ENCODE peak calls at places on chromosomes 5 and 9, in five cellular contexts. One of them, this sample, is unnamed.

GRCh38 chr5:17989567-17989966 is 355.3 kb downstream of the TAF11L14 start:
- DNase-seq in ovary: no peak
- DNase-seq in IMR-90: no peak
- DNase-seq in neural progenitor cell: no peak
- DNase-seq in astrocyte: no peak
- DNase-seq in this sample: no peak

GRCh38 chr5:24135536-24135935 is 509.2 kb downstream of the CDH10 start:
- DNase-seq in ovary: no peak
- DNase-seq in IMR-90: no peak
- DNase-seq in neural progenitor cell: no peak
- DNase-seq in astrocyte: no peak
- DNase-seq in this sample: no peak

GRCh38 chr9:76521906-76522305 is 62.9 kb downstream of the GCNT1 start:
- DNase-seq in ovary: no peak
- DNase-seq in IMR-90: no peak
- DNase-seq in neural progenitor cell: no peak
- DNase-seq in astrocyte: no peak
- DNase-seq in this sample: no peak

GRCh38 chr9:2411459-2412215 is 209.9 kb upstream of the VLDLR start:
- DNase-seq in ovary: no peak
- DNase-seq in IMR-90: no peak
- DNase-seq in neural progenitor cell: peak
- DNase-seq in astrocyte: peak
- DNase-seq in this sample: no peak

GRCh38 chr5:3394877-3395599 is 200.6 kb upstream of the IRX1 start:
- DNase-seq in ovary: no peak
- DNase-seq in IMR-90: no peak
- DNase-seq in neural progenitor cell: peak
- DNase-seq in astrocyte: no peak
- DNase-seq in this sample: peak

GRCh38 chr9:111902396-111903147 is 6.0 kb downstream of the UGCG start:
- DNase-seq in ovary: no peak
- DNase-seq in IMR-90: peak
- DNase-seq in neural progenitor cell: no peak
- DNase-seq in astrocyte: peak
- DNase-seq in this sample: no peak

GRCh38 chr9:20199111-20199510 is 410.3 kb upstream of the SLC24A2 start:
- DNase-seq in ovary: no peak
- DNase-seq in IMR-90: no peak
- DNase-seq in neural progenitor cell: no peak
- DNase-seq in astrocyte: no peak
- DNase-seq in this sample: no peak

GRCh38 chr9:28774433-28775029 is 1201.2 kb upstream of the C9orf72 start:
- DNase-seq in ovary: no peak
- DNase-seq in IMR-90: peak
- DNase-seq in neural progenitor cell: peak
- DNase-seq in astrocyte: peak
- DNase-seq in this sample: no peak

GRCh38 chr5:112933651-112934365 is 11.8 kb upstream of the REEP5 start:
- DNase-seq in ovary: no peak
- DNase-seq in IMR-90: peak
- DNase-seq in neural progenitor cell: no peak
- DNase-seq in astrocyte: peak
- DNase-seq in this sample: no peak

GRCh38 chr5:175718401-175719108 is 60.7 kb downstream of the HRH2 start:
- DNase-seq in ovary: no peak
- DNase-seq in IMR-90: no peak
- DNase-seq in neural progenitor cell: peak
- DNase-seq in astrocyte: no peak
- DNase-seq in this sample: no peak

GRCh38 chr5:76104027-76104426 is 20.8 kb downstream of the SV2C start:
- DNase-seq in ovary: no peak
- DNase-seq in IMR-90: peak
- DNase-seq in neural progenitor cell: peak
- DNase-seq in astrocyte: no peak
- DNase-seq in this sample: no peak

DNA sequence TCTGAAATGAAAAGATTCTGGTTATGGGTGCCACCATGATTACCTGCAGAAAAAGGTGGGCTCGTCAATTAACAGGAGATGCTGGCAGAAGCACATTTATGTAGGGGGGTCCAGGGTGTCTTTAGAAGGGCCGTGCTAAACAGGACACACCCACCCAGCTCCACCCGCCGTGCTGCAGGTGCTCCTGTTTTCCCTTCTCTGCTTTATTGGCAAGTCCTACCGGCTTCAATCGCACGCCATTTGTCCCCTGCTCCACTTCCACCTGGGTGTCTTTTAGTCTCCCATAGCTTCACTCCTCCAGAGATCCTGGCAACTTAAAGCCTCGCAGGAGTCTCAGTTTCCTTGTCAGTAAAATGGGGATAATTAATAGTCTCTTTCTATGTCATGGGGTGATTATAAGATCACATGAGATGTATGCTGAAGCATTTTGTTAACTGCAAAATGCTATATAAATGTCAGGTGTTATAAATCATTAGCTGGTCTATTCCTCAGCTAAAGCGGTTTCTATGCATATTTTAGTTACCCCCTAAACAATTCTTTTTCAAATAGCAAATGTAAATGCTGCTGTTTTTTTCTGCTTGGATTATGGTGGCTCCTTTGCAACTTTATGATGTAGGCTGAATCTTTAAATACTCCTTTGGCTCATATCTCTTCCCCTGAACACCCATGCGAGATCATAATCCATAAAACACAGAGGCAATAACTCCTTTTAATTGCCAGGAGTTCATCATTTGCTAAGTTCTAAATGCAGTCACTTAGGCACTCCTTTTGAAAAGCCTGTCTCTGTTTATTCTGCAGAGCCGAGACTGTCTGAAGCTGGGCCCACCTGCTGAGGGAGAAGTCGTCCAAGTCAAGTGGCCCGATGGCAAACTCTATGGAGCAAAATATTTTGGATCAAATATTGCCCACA is 406.9 kb downstream of the KDM4C start:
- DNase-seq in ovary: no peak
- DNase-seq in IMR-90: no peak
- DNase-seq in neural progenitor cell: no peak
- DNase-seq in astrocyte: no peak
- DNase-seq in this sample: no peak
- H3K27ac ChIP-seq in ovary: no peak
- H3K27ac ChIP-seq in IMR-90: no peak
- H3K27ac ChIP-seq in neural progenitor cell: no peak
- H3K27ac ChIP-seq in astrocyte: no peak
- H3K27ac ChIP-seq in this sample: no peak

GRCh38 chr5:31962321-31962720 is 211.8 kb downstream of the GOLPH3 start:
- DNase-seq in ovary: no peak
- DNase-seq in IMR-90: no peak
- DNase-seq in neural progenitor cell: no peak
- DNase-seq in astrocyte: no peak
- DNase-seq in this sample: no peak
- H3K27ac ChIP-seq in ovary: peak
- H3K27ac ChIP-seq in IMR-90: no peak
- H3K27ac ChIP-seq in neural progenitor cell: no peak
- H3K27ac ChIP-seq in astrocyte: no peak
- H3K27ac ChIP-seq in this sample: peak

GRCh38 chr9:6006968-6007769 is 8.3 kb downstream of the RANBP6 start:
- DNase-seq in ovary: peak
- DNase-seq in IMR-90: peak
- DNase-seq in neural progenitor cell: peak
- DNase-seq in astrocyte: peak
- DNase-seq in this sample: peak
- H3K27ac ChIP-seq in ovary: peak
- H3K27ac ChIP-seq in IMR-90: peak
- H3K27ac ChIP-seq in neural progenitor cell: peak
- H3K27ac ChIP-seq in astrocyte: peak
- H3K27ac ChIP-seq in this sample: peak

DNA sequence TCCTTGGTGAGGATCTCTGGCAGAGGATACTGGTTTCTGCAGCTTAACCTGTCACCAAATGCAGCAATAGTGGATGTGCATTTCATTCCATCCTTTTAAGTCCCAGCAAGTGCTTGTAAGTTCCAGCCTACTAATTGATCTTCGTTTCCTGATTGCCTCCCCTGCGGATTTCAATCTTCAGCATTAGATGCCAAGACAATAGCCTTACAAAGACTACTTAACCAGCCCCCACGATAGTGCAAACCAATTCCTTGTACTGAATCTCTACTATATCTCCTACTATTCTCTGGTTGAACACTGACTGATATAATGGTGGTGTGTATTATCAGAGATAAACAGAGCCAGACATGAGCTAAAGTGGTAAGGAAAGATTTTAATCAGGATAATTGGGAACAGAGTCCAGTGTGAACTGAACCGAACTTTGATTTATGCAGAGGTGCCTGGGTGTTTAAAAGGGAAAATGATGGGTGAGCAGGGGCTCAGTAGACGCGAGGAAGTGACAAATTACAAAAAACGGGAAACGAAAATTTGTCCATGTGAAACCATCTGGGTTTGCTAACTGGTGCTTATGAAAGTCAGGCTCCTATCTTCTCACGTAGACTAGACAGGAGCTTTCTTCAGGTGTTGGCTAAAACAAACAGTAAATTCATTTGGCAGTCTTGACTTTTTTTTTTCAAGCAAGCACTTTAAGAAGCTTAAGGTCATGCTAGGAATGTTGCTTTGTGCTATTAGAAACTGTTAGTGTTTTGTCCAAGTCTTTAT is 106.9 kb upstream of the ST8SIA4 start:
- DNase-seq in ovary: no peak
- DNase-seq in IMR-90: no peak
- DNase-seq in neural progenitor cell: peak
- DNase-seq in astrocyte: no peak
- DNase-seq in this sample: no peak
- H3K27ac ChIP-seq in ovary: no peak
- H3K27ac ChIP-seq in IMR-90: no peak
- H3K27ac ChIP-seq in neural progenitor cell: peak
- H3K27ac ChIP-seq in astrocyte: no peak
- H3K27ac ChIP-seq in this sample: no peak

GRCh38 chr9:128167209-128167608 is 7.1 kb downstream of the BBLN start:
- DNase-seq in ovary: no peak
- DNase-seq in IMR-90: no peak
- DNase-seq in neural progenitor cell: no peak
- DNase-seq in astrocyte: no peak
- DNase-seq in this sample: no peak

GRCh38 chr9:128169925-128170324 is 9.9 kb downstream of the BBLN start:
- DNase-seq in ovary: no peak
- DNase-seq in IMR-90: no peak
- DNase-seq in neural progenitor cell: no peak
- DNase-seq in astrocyte: no peak
- DNase-seq in this sample: no peak

GRCh38 chr9:128168731-128169308 is 8.8 kb downstream of the BBLN start:
- DNase-seq in ovary: no peak
- DNase-seq in IMR-90: no peak
- DNase-seq in neural progenitor cell: no peak
- DNase-seq in astrocyte: no peak
- DNase-seq in this sample: no peak

GRCh38 chr9:128166169-128166568 is 6.1 kb downstream of the BBLN start:
- DNase-seq in ovary: no peak
- DNase-seq in IMR-90: no peak
- DNase-seq in neural progenitor cell: no peak
- DNase-seq in astrocyte: no peak
- DNase-seq in this sample: no peak

GRCh38 chr9:128169492-128169891 is 9.4 kb downstream of the BBLN start:
- DNase-seq in ovary: no peak
- DNase-seq in IMR-90: no peak
- DNase-seq in neural progenitor cell: no peak
- DNase-seq in astrocyte: no peak
- DNase-seq in this sample: no peak
- H3K27ac ChIP-seq in ovary: no peak
- H3K27ac ChIP-seq in IMR-90: no peak
- H3K27ac ChIP-seq in neural progenitor cell: no peak
- H3K27ac ChIP-seq in astrocyte: no peak
- H3K27ac ChIP-seq in this sample: no peak

GRCh38 chr5:177493795-177494355 is 3.5 kb downstream of the PDLIM7 start:
- DNase-seq in ovary: no peak
- DNase-seq in IMR-90: no peak
- DNase-seq in neural progenitor cell: no peak
- DNase-seq in astrocyte: no peak
- DNase-seq in this sample: no peak
- H3K27ac ChIP-seq in ovary: peak
- H3K27ac ChIP-seq in IMR-90: peak
- H3K27ac ChIP-seq in neural progenitor cell: no peak
- H3K27ac ChIP-seq in astrocyte: peak
- H3K27ac ChIP-seq in this sample: peak

DNA sequence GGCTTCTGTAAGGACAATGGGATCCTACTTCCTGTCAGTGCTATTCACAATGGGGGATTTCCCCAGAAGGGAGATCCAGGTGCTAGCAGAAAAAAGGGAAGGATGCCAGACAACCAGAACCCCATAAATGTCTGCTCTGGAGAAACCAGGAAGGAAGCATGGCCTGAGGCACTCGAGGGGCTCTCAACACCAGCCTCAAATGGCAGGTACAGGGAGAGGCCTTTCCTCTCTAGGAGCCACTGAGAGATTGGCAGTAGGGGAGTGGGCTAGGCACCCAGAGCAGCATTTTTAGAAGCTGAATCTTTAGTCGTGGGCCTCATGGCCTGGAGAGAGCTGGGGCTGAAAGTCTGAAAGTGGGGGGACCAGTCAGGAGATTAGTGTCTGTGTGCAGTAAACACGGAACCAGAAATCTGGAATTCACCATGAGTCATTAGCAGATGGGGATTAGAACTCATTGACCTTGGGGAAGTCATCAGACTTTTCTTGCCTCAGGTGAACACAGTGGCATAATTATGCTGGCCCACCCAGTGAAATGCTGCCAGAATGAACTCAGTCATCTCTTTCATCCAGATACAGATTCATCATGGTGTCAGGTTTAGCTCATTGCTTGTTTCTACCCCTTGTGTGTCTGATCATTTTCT is 28.3 kb downstream of the ARHGEF28 start:
- DNase-seq in ovary: no peak
- DNase-seq in IMR-90: peak
- DNase-seq in neural progenitor cell: no peak
- DNase-seq in astrocyte: peak
- DNase-seq in this sample: no peak
- H3K27ac ChIP-seq in ovary: no peak
- H3K27ac ChIP-seq in IMR-90: no peak
- H3K27ac ChIP-seq in neural progenitor cell: no peak
- H3K27ac ChIP-seq in astrocyte: no peak
- H3K27ac ChIP-seq in this sample: no peak

GRCh38 chr5:12625667-12626263 is 721.5 kb upstream of the CTNND2 start:
- DNase-seq in ovary: no peak
- DNase-seq in IMR-90: no peak
- DNase-seq in neural progenitor cell: no peak
- DNase-seq in astrocyte: no peak
- DNase-seq in this sample: no peak
- H3K27ac ChIP-seq in ovary: no peak
- H3K27ac ChIP-seq in IMR-90: no peak
- H3K27ac ChIP-seq in neural progenitor cell: no peak
- H3K27ac ChIP-seq in astrocyte: no peak
- H3K27ac ChIP-seq in this sample: no peak